ENCODE peak calls at places on chromosomes 13 and 19, in four cellular contexts. One of them, this sample, is unnamed.

GRCh38 chr19:50488795-50489194 is 12.1 kb upstream of the GARIN5A start:
- DNase-seq in lung: no peak
- DNase-seq in AG04450: no peak
- DNase-seq in astrocyte of the spinal cord: no peak
- DNase-seq in this sample: no peak

GRCh38 chr19:11247391-11247790 is 8.0 kb downstream of the ANGPTL8 start:
- DNase-seq in lung: peak
- DNase-seq in AG04450: no peak
- DNase-seq in astrocyte of the spinal cord: no peak
- DNase-seq in this sample: peak

GRCh38 chr13:45370922-45371406 is 30.0 kb upstream of the TPT1 start:
- DNase-seq in lung: peak
- DNase-seq in AG04450: peak
- DNase-seq in astrocyte of the spinal cord: peak
- DNase-seq in this sample: peak

GRCh38 chr19:40804783-40805242 is 5.8 kb downstream of the EGLN2 start:
- DNase-seq in lung: no peak
- DNase-seq in AG04450: no peak
- DNase-seq in astrocyte of the spinal cord: no peak
- DNase-seq in this sample: no peak

GRCh38 chr13:78977311-78977710 is 318.4 kb upstream of the OBI1 start:
- DNase-seq in lung: no peak
- DNase-seq in AG04450: no peak
- DNase-seq in astrocyte of the spinal cord: no peak
- DNase-seq in this sample: no peak

GRCh38 chr13:65959305-65959704 is 1270.8 kb downstream of the PCDH9 start:
- DNase-seq in lung: no peak
- DNase-seq in AG04450: no peak
- DNase-seq in astrocyte of the spinal cord: no peak
- DNase-seq in this sample: no peak

GRCh38 chr19:3723110-3723488 is 14.9 kb downstream of the TJP3 start:
- DNase-seq in lung: no peak
- DNase-seq in AG04450: no peak
- DNase-seq in astrocyte of the spinal cord: no peak
- DNase-seq in this sample: no peak

GRCh38 chr19:35959968-35960320 is 23.8 kb downstream of the LRFN3 start:
- DNase-seq in lung: no peak
- DNase-seq in AG04450: no peak
- DNase-seq in astrocyte of the spinal cord: no peak
- DNase-seq in this sample: no peak

GRCh38 chr13:20171364-20171763 is 10.5 kb upstream of the GJA3 start:
- DNase-seq in lung: no peak
- DNase-seq in AG04450: no peak
- DNase-seq in astrocyte of the spinal cord: no peak
- DNase-seq in this sample: no peak

GRCh38 chr19:51811344-51811743 is 16.4 kb downstream of the FPR3 start:
- DNase-seq in lung: no peak
- DNase-seq in AG04450: no peak
- DNase-seq in astrocyte of the spinal cord: no peak
- DNase-seq in this sample: no peak

GRCh38 chr13:22839554-22840286 is 341.1 kb upstream of the SGCG start:
- DNase-seq in lung: no peak
- DNase-seq in AG04450: no peak
- DNase-seq in astrocyte of the spinal cord: no peak
- DNase-seq in this sample: no peak

GRCh38 chr13:79281335-79281734 is 124.7 kb downstream of the RBM26 start:
- DNase-seq in lung: no peak
- DNase-seq in AG04450: no peak
- DNase-seq in astrocyte of the spinal cord: no peak
- DNase-seq in this sample: no peak

GRCh38 chr19:51514866-51515481 is 13.4 kb upstream of the SIGLEC12 start:
- DNase-seq in lung: no peak
- DNase-seq in AG04450: peak
- DNase-seq in astrocyte of the spinal cord: peak
- DNase-seq in this sample: peak

GRCh38 chr13:20247403-20247802 is 15.3 kb upstream of the GJB6 start:
- DNase-seq in lung: no peak
- DNase-seq in AG04450: no peak
- DNase-seq in astrocyte of the spinal cord: no peak
- DNase-seq in this sample: no peak

GRCh38 chr13:100100115-100100879 is 11.4 kb downstream of the PCCA start:
- DNase-seq in lung: no peak
- DNase-seq in AG04450: peak
- DNase-seq in astrocyte of the spinal cord: peak
- DNase-seq in this sample: peak

GRCh38 chr13:93758575-93758974 is 532.0 kb downstream of the GPC6 start:
- DNase-seq in lung: no peak
- DNase-seq in AG04450: no peak
- DNase-seq in astrocyte of the spinal cord: peak
- DNase-seq in this sample: peak

GRCh38 chr13:31048521-31048920 is 113.2 kb downstream of the HSPH1 start:
- DNase-seq in lung: no peak
- DNase-seq in AG04450: no peak
- DNase-seq in astrocyte of the spinal cord: no peak
- DNase-seq in this sample: no peak

GRCh38 chr13:37014609-37015008 is 14.0 kb downstream of the EXOSC8 start:
- DNase-seq in lung: no peak
- DNase-seq in AG04450: peak
- DNase-seq in astrocyte of the spinal cord: no peak
- DNase-seq in this sample: no peak

GRCh38 chr19:7203317-7203716 is 90.9 kb downstream of the INSR start:
- DNase-seq in lung: no peak
- DNase-seq in AG04450: no peak
- DNase-seq in astrocyte of the spinal cord: no peak
- DNase-seq in this sample: no peak

DNA sequence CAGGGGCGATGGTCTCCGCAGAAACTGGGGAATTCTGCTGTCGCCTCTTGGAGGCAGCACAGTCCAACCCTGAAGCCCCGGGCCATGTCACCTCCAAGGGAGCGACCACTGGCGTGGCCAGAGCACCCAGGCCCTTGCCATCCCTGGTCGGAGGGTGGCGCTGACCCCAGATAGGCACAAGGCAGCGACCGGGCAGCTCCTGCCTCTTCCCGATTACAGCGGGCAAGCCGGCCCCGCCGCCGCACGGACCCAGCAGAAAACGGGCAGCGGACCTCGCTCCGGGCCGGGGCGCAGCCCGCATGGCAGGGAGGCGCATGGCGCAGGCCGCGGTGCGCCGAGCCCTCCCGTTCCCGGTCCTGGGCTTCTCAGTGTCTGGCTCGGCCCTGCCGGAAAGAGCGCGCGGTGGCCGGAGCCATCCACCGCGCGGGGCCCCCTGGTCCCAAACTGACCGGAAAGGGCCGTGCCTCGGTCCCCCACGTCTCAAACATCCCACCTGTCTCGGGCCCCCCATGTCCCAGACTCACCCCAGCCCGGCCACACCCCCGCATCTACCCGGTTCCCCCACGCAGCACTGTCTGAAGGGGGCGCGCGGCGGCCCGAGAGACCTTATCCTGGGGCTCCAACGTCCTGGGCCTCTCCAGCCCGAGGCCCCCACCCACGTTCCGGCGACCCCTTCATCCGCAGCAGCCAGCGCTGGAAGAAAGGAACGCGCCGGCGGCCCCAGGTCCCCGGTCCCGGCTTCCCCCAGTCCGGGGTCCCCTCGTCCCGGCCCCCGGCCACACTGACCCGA is 725 bp downstream of the CERS1 start:
- DNase-seq in lung: no peak
- DNase-seq in AG04450: no peak
- DNase-seq in astrocyte of the spinal cord: peak
- DNase-seq in this sample: peak
- TF ChIP-seq CTCF in lung: no peak
- TF ChIP-seq CTCF in AG04450: peak
- TF ChIP-seq CTCF in astrocyte of the spinal cord: peak
- TF ChIP-seq CTCF in this sample: peak

DNA sequence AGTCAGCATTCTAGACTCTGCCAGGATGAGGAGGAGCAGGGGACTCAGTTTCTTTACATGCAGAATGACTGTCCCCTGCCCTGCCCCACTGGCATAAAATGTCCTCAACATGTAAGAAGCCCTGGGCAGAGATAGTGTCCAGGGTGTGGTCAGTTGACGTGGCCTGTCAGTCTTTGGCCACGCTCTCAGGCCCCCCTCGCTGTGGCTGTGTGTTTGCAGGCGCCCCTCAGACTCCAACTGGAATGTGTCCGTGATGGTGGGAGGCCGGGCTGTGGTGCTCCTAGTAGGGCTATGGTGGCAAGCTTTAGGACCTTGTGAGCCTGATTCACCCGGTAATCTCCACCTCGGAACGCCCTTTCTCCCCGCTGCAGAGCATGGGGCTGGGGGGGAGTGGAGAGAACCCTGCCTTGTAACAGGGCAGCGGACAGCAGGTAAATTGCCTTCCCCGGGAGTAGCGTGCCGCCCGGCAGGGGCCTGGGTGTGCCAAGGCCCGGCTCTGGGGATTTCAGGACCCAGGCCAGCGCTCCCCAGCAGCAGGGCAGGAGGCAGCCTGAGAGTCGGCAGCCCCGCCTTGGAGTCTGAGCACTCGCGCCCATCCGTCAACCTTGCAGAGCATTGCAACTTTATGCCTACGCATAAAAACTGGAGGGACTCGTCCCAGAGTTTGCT is 62.3 kb downstream of the CHST8 start:
- DNase-seq in lung: no peak
- DNase-seq in AG04450: peak
- DNase-seq in astrocyte of the spinal cord: peak
- DNase-seq in this sample: peak
- H3K4me3 ChIP-seq in lung: no peak
- H3K4me3 ChIP-seq in AG04450: no peak
- H3K4me3 ChIP-seq in astrocyte of the spinal cord: no peak
- H3K4me3 ChIP-seq in this sample: no peak

DNA sequence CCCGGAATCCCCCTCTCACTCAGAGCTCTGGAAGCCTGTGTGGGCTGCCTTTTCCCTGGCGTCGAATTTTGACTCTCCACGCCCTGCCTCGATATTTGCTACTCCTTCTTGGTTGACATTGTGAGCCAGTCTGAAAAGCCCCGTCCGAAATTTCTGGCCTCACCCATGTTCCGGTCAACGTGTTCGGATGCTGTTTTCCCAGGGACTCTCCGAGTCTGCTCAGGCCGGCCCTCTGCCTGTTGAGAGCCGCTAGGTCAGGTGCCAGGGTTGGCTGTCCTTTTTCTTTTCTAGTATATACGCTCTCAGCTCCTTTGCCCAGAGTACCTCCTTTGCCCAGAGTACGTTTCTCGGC is 6.8 kb upstream of the DGKH start:
- DNase-seq in lung: peak
- DNase-seq in AG04450: no peak
- DNase-seq in astrocyte of the spinal cord: peak
- DNase-seq in this sample: peak
- TF ChIP-seq CTCF in lung: no peak
- TF ChIP-seq CTCF in AG04450: peak
- TF ChIP-seq CTCF in astrocyte of the spinal cord: peak
- TF ChIP-seq CTCF in this sample: peak

DNA sequence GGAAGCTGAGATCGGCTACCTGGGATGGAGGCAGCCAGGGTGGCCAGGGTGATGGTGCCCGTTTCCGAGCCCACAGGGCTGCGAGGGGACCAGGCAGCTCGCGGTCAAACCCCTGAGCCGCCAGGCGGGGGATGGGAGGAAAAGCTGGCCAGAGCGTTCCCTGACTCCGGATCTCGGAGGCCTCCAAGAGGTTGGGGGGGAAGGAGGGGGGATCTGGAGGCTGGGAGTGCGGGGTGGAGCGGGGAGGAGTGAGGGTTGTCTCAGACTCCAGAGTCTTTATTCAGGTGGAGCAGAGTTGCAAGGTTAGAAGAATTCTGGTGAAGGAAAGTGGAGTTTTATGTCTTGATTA is 1.1 kb downstream of the CACNG7 start:
- DNase-seq in lung: no peak
- DNase-seq in AG04450: no peak
- DNase-seq in astrocyte of the spinal cord: no peak
- DNase-seq in this sample: no peak
- H3K4me3 ChIP-seq in lung: no peak
- H3K4me3 ChIP-seq in AG04450: peak
- H3K4me3 ChIP-seq in astrocyte of the spinal cord: no peak
- H3K4me3 ChIP-seq in this sample: no peak

DNA sequence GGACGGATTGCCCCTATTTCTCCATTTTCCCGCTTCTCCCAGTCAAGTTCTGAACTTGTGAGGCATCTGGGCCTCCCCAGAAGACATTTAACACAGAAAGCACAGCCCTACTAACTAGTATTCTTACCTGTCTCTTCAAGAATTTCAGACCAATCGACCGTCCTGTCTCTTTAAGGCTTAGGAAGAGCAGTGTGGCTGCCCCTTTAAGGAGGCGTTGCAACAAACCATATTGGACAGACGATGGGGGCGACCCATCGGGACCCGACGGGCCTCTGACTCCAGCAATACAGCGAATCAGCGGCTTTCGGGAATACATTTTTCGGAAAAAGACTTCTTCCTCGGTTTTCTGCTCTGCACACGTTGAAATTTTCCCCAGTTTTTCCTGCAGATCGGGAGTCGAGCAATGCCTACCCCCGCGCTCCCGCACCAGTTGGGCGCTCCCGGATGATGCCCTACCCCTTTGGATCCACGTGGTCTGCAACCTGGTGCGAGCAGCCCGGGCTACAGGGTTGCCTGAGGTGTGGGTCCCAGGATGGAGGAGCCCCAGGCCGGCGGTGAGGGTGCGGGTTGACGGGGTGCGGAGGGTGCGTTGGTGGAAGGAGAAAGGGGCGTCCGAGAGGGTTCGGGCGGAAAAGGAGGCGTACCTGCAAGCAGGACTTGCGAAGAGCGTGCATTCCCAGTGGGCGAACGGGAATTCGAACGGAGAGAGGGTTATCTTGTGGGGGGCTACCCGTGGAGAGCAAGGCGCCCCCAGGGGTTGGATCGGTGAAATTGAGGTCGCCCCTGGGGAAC is at the start of gene POLR1G:
- DNase-seq in lung: peak
- DNase-seq in AG04450: no peak
- DNase-seq in astrocyte of the spinal cord: peak
- DNase-seq in this sample: peak
- TF ChIP-seq CTCF in lung: no peak
- TF ChIP-seq CTCF in AG04450: no peak
- TF ChIP-seq CTCF in astrocyte of the spinal cord: no peak
- TF ChIP-seq CTCF in this sample: no peak

GRCh38 chr13:113821847-113822246 is 42.0 kb downstream of the GAS6 start:
- DNase-seq in lung: no peak
- DNase-seq in AG04450: no peak
- DNase-seq in astrocyte of the spinal cord: no peak
- DNase-seq in this sample: no peak

GRCh38 chr13:113822266-113822665 is 41.6 kb downstream of the GAS6 start:
- DNase-seq in lung: no peak
- DNase-seq in AG04450: no peak
- DNase-seq in astrocyte of the spinal cord: no peak
- DNase-seq in this sample: no peak

GRCh38 chr13:113820813-113821651 is 42.8 kb downstream of the GAS6 start:
- DNase-seq in lung: peak
- DNase-seq in AG04450: peak
- DNase-seq in astrocyte of the spinal cord: peak
- DNase-seq in this sample: peak

GRCh38 chr13:113823771-113824170 is 40.1 kb downstream of the GAS6 start:
- DNase-seq in lung: no peak
- DNase-seq in AG04450: no peak
- DNase-seq in astrocyte of the spinal cord: no peak
- DNase-seq in this sample: no peak

GRCh38 chr13:113822956-113823744 is 40.7 kb downstream of the GAS6 start:
- DNase-seq in lung: no peak
- DNase-seq in AG04450: no peak
- DNase-seq in astrocyte of the spinal cord: no peak
- DNase-seq in this sample: no peak
- H3K4me3 ChIP-seq in lung: no peak
- H3K4me3 ChIP-seq in AG04450: no peak
- H3K4me3 ChIP-seq in astrocyte of the spinal cord: no peak
- H3K4me3 ChIP-seq in this sample: no peak

GRCh38 chr19:53707278-53707677 is 75.5 kb downstream of the DPRX start:
- DNase-seq in lung: no peak
- DNase-seq in AG04450: no peak
- DNase-seq in astrocyte of the spinal cord: no peak
- DNase-seq in this sample: no peak
- TF ChIP-seq CTCF in lung: no peak
- TF ChIP-seq CTCF in AG04450: no peak
- TF ChIP-seq CTCF in astrocyte of the spinal cord: no peak
- TF ChIP-seq CTCF in this sample: no peak